ENCODE peak calls at places on chromosomes 4 and X, in ten cellular contexts. R is fibroblast of villous mesenchyme, I is RWPE1, T is H9, E is cardiac muscle cell, Y is fibroblast of the aortic adventitia, Q is cardiac fibroblast, P is pancreas, W is SK-N-SH, G is endodermal cell. L is an unnamed sample.

GRCh38 chr4:104494822-104495559 is at the start of gene CXXC4:
- DNase-seq in R (peak), I (peak), T (peak), E (peak), Y (peak), Q (peak), P (peak), W (peak), G (peak), L (peak)

GRCh38 chr4:137471895-137472294 is 60.4 kb downstream of the PCDH18 start:
- DNase-seq in R (peak), I (peak), T (no peak), E (no peak), Y (peak), Q (peak), P (no peak), W (no peak), G (no peak), L (no peak)

GRCh38 chrX:153471663-153472280 is 1.4 kb upstream of the HAUS7 start:
- DNase-seq in R (no peak), I (no peak), T (no peak), E (peak), Y (peak), Q (no peak), P (no peak), W (no peak), G (no peak), L (no peak)

GRCh38 chr4:109912706-109913621 is at the start of gene EGF:
- DNase-seq in R (peak), I (no peak), T (no peak), E (peak), Y (peak), Q (peak), P (peak), W (no peak), G (peak), L (no peak)

GRCh38 chr4:140212171-140212570 is 58.2 kb upstream of the MAML3 start:
- DNase-seq in R (no peak), I (no peak), T (no peak), E (no peak), Y (no peak), Q (no peak), P (no peak), W (no peak), G (no peak), L (no peak)

GRCh38 chrX:85994787-85995186 is 52.6 kb downstream of the CHM start:
- DNase-seq in R (peak), I (no peak), T (no peak), E (peak), Y (no peak), Q (no peak), P (no peak), W (no peak), G (no peak), L (no peak)

GRCh38 chr4:96685691-96686090 is 845.8 kb downstream of the PDHA2 start:
- DNase-seq in R (no peak), I (no peak), T (no peak), E (no peak), Y (no peak), Q (no peak), P (no peak), W (no peak), G (no peak), L (no peak)

GRCh38 chrX:67612231-67612630 is 68.4 kb downstream of the AR start:
- DNase-seq in R (peak), I (no peak), T (no peak), E (no peak), Y (peak), Q (peak), P (no peak), W (no peak), G (no peak), L (no peak)

GRCh38 chrX:71537743-71538142 is 4.8 kb downstream of the OGT start:
- DNase-seq in R (no peak), I (no peak), T (no peak), E (no peak), Y (no peak), Q (no peak), P (no peak), W (no peak), G (no peak), L (no peak)

GRCh38 chr4:26074672-26075071 is 160.7 kb downstream of the SMIM20 start:
- DNase-seq in R (no peak), I (no peak), T (no peak), E (no peak), Y (no peak), Q (no peak), P (peak), W (no peak), G (no peak), L (no peak)

GRCh38 chrX:132480581-132481203 is 8.1 kb downstream of the MBNL3 start:
- DNase-seq in R (peak), I (no peak), T (no peak), E (peak), Y (peak), Q (peak), P (peak), W (no peak), G (no peak), L (no peak)

GRCh38 chr4:181761130-181761529 is 482.1 kb upstream of the TENM3 start:
- DNase-seq in R (no peak), I (no peak), T (no peak), E (peak), Y (peak), Q (peak), P (no peak), W (no peak), G (no peak), L (no peak)

GRCh38 chr4:148795156-148795864 is 353.1 kb upstream of the NR3C2 start:
- DNase-seq in R (no peak), I (no peak), T (peak), E (peak), Y (peak), Q (peak), P (peak), W (no peak), G (peak), L (no peak)

GRCh38 chrX:33194876-33195433 is 16.4 kb downstream of the DMD start:
- DNase-seq in R (no peak), I (no peak), T (no peak), E (peak), Y (peak), Q (peak), P (no peak), W (no peak), G (no peak), L (no peak)

GRCh38 chr4:57109847-57110634 is at the start of gene IGFBP7:
- DNase-seq in R (peak), I (peak), T (no peak), E (peak), Y (peak), Q (peak), P (peak), W (peak), G (peak), L (peak)

GRCh38 chr4:148076964-148077363 is 345.1 kb downstream of the ARHGAP10 start:
- DNase-seq in R (peak), I (no peak), T (no peak), E (no peak), Y (no peak), Q (peak), P (no peak), W (no peak), G (no peak), L (no peak)

GRCh38 chrX:53263597-53264094 is 17.7 kb downstream of the IQSEC2 start:
- DNase-seq in R (no peak), I (peak), T (no peak), E (peak), Y (peak), Q (peak), P (no peak), W (no peak), G (no peak), L (no peak)

DNA sequence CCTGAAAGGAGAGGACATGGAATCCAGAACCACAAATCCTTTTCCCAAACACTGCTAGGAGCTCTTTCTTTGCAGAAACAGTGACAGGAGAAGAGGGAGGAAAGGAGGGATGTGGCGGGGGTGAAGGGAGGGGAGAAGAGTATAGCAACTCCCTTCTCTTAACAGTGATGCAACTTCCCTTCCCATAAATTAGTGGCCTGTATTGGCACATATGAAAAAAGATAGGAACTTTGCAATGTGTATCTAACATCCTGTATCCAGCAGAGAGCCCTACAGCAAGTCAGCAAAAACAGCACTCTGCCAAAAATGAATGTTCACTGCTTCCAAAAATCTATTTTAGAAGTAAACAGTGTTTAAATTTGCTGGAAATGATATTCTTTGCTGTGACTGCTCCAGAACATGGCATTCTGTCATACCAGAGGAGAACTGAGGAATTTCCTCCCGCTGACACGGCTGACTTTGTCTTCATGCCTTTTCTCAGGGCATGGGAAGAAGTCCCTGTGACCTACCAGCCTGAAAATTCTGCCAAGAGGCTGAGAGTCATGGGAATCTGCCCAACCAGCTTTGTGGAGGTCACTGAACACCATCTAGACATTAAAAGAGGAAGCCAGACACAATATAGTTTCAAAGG is 343.3 kb upstream of the RASGEF1B start:
- DNase-seq in R (no peak), I (no peak), T (no peak), E (peak), Y (no peak), Q (no peak), P (no peak), W (no peak), G (no peak), L (no peak)
- TF ChIP-seq CTCF in R (no peak), I (no peak), T (no peak), E (no peak), Y (no peak), Q (no peak), P (no peak), W (no peak), G (no peak), L (no peak)

DNA sequence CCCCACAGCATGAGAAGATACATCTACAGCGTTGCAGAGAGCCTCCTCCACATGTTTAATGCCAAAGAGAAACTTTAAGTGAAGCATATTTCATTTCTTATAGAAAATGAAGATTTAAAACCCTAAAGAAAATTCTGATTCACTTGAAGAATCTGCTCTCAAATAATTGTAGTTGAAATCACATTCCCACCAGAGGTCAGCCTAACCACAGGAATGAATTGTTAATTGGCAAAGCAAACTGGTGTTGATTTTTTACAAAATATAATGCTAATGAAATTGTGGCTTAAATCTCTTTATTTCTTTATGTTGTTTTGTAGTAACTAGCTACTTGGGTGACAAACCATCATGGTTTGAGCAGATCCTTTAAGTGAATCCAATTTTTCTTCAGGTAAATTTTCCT is 31.1 kb upstream of the WDR17 start:
- DNase-seq in R (peak), I (peak), T (no peak), E (peak), Y (peak), Q (peak), P (no peak), W (peak), G (no peak), L (peak)
- TF ChIP-seq CTCF in R (peak), I (peak), T (peak), E (no peak), Y (no peak), Q (no peak), P (no peak), W (peak), G (peak), L (no peak)

GRCh38 chr4:168832746-168833575 is 177.1 kb downstream of the CBR4 start:
- DNase-seq in R (no peak), I (peak), T (peak), E (no peak), Y (peak), Q (peak), P (peak), W (peak), G (peak), L (peak)
- TF ChIP-seq CTCF in R (peak), I (no peak), T (peak), E (peak), Y (peak), Q (peak), P (no peak), W (peak), G (peak), L (no peak)

DNA sequence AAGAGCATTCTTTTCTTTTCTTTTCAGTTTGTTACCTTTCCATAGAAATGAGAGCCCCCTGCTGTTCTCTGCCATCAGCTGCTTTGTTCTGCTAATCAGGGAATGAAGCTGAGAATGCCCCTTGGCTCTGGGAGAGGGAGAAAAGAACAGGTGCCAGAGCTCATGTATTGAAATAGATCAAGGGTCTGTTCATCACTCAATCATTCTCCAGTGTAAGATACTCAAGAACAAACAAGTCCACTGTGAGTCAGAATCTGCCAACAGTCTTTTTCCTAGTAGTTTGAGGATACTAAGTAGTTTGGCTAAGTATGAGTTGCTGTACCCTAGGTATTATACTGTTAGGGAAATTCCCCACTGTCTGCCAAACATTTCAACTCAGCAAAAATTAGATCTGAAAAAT is 144.3 kb downstream of the RTL3 start:
- DNase-seq in R (no peak), I (no peak), T (peak), E (no peak), Y (peak), Q (peak), P (no peak), W (no peak), G (peak), L (no peak)
- TF ChIP-seq CTCF in R (no peak), I (no peak), T (no peak), E (peak), Y (no peak), Q (no peak), P (no peak), W (peak), G (no peak), L (no peak)

DNA sequence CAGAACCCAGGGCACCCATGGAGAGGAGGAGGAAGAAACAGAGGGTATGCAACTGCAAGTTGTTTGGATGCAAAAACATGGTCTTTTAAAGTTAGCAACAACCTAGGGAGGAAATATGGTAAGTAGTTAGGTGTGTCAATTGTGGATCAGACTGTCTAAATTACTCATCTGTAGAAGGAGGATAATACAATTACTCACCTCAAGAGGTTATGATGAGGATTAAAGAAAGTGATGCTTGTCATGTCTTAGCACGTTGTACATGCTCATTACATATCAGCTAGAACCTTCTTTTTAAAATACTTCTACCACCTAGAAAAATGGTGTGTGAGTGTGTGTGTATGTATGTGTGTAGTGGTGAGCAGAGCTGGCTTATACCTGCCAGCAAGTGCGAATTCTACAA is 2.3 kb upstream of the C1QTNF7 start:
- DNase-seq in R (no peak), I (peak), T (no peak), E (no peak), Y (no peak), Q (no peak), P (no peak), W (no peak), G (no peak), L (no peak)
- TF ChIP-seq CTCF in R (no peak), I (no peak), T (no peak), E (no peak), Y (no peak), Q (no peak), P (no peak), W (no peak), G (no peak), L (no peak)

DNA sequence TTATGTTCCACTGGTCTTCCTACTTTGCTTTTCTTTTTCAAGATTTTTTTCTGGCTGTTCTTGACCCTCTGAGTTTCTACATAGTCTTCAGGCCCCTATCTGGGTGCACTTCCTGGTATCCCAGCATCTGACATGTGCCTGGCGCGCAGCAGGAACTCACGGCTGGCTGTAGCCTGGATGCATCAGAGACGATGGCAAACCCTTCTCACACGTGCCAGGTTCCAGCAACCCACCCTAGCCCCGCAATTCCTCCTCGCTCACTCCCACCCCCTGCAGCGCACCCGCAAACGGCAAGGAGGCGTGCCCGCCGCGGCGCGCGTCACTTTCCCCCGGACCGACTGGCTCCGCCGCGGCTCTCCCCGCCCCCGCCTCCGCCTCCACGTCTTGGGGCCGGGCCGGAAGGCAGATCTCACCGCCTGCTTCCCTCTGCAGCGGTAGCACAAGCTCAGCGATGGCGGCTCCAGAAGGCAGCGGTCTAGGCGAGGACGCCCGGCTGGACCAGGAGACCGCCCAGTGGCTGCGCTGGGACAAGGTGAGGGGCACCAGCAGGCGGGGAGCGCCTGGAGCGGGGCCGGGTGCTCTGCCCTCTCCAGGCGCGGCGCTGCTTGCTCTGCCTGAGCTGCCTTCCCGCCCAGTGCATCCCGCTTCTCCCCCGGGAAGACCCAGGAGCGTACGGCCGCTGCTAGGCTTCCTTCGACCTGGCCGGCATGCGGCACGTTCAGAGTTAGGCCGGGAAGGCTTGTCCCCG is at the start of gene PGM2:
- DNase-seq in R (peak), I (peak), T (peak), E (peak), Y (peak), Q (peak), P (peak), W (peak), G (peak), L (peak)
- TF ChIP-seq CTCF in R (no peak), I (no peak), T (no peak), E (no peak), Y (peak), Q (no peak), P (no peak), W (peak), G (peak), L (no peak)